ENCODE peak calls at places on chromosome 21, in eight cellular contexts. D is WTC11, L is ascending aorta, Q is tibial artery, G is astrocyte of the cerebellum, Z is heart right ventricle, H is HL-60, U is BE2C. K is an unnamed sample.

GRCh38 chr21:36769051-36769867 is 70.3 kb downstream of the SIM2 start:
- DNase-seq in D (no peak), L (no peak), Q (no peak), G (peak), Z (no peak), H (no peak), U (no peak), K (no peak)

GRCh38 chr21:36883532-36884486 is 82.7 kb downstream of the HLCS start:
- DNase-seq in D (no peak), L (no peak), Q (no peak), G (no peak), Z (no peak), H (no peak), U (no peak), K (no peak)

GRCh38 chr21:45923146-45923545 is 58.4 kb upstream of the COL6A1 start:
- DNase-seq in D (peak), L (peak), Q (peak), G (peak), Z (peak), H (peak), U (peak), K (no peak)

GRCh38 chr21:46159841-46160562 is 4.6 kb upstream of the FTCD start:
- DNase-seq in D (no peak), L (peak), Q (no peak), G (no peak), Z (no peak), H (no peak), U (peak), K (no peak)

GRCh38 chr21:40134731-40135492 is 267.7 kb downstream of the PCP4 start:
- DNase-seq in D (no peak), L (no peak), Q (no peak), G (no peak), Z (no peak), H (no peak), U (no peak), K (no peak)

GRCh38 chr21:25513810-25514209 is 93.5 kb downstream of the MRPL39 start:
- DNase-seq in D (no peak), L (no peak), Q (no peak), G (no peak), Z (no peak), H (no peak), U (no peak), K (no peak)

GRCh38 chr21:44531606-44532128 is 8.3 kb downstream of the KRTAP10-1 start:
- DNase-seq in D (peak), L (peak), Q (peak), G (no peak), Z (no peak), H (no peak), U (peak), K (no peak)

GRCh38 chr21:16945580-16945979 is 567.3 kb upstream of the CXADR start:
- DNase-seq in D (no peak), L (no peak), Q (no peak), G (no peak), Z (no peak), H (no peak), U (no peak), K (no peak)

GRCh38 chr21:38683222-38683621 is 122.5 kb upstream of the ETS2 start:
- DNase-seq in D (no peak), L (no peak), Q (no peak), G (no peak), Z (no peak), H (no peak), U (no peak), K (no peak)

GRCh38 chr21:35375115-35375514 is 326.0 kb upstream of the RUNX1 start:
- DNase-seq in D (no peak), L (no peak), Q (no peak), G (no peak), Z (no peak), H (no peak), U (no peak), K (no peak)

GRCh38 chr21:35606578-35606977 is 453.7 kb downstream of the SETD4 start:
- DNase-seq in D (no peak), L (no peak), Q (no peak), G (no peak), Z (no peak), H (no peak), U (no peak), K (no peak)

GRCh38 chr21:34120867-34121266 is 47.5 kb downstream of the MRPS6 start:
- DNase-seq in D (no peak), L (no peak), Q (no peak), G (no peak), Z (no peak), H (no peak), U (no peak), K (no peak)

GRCh38 chr21:43993420-43993934 is 18.6 kb upstream of the TRAPPC10 start:
- DNase-seq in D (no peak), L (no peak), Q (no peak), G (no peak), Z (no peak), H (no peak), U (no peak), K (no peak)

GRCh38 chr21:45590246-45590725 is 48.0 kb upstream of the SLC19A1 start:
- DNase-seq in D (peak), L (no peak), Q (peak), G (no peak), Z (peak), H (peak), U (peak), K (no peak)

GRCh38 chr21:36159356-36159921 is 2.8 kb downstream of the DOP1B start:
- DNase-seq in D (no peak), L (no peak), Q (no peak), G (no peak), Z (no peak), H (peak), U (no peak), K (no peak)

GRCh38 chr21:36282568-36283230 is 37.3 kb upstream of the MORC3 start:
- DNase-seq in D (no peak), L (no peak), Q (no peak), G (no peak), Z (no peak), H (no peak), U (no peak), K (no peak)

GRCh38 chr21:42467613-42467983 is 28.4 kb downstream of the RSPH1 start:
- DNase-seq in D (no peak), L (no peak), Q (no peak), G (no peak), Z (no peak), H (no peak), U (no peak), K (no peak)

GRCh38 chr21:42465008-42465878 is 30.8 kb downstream of the RSPH1 start:
- DNase-seq in D (no peak), L (no peak), Q (no peak), G (no peak), Z (no peak), H (peak), U (no peak), K (no peak)

GRCh38 chr21:42469272-42469671 is 26.8 kb downstream of the RSPH1 start:
- DNase-seq in D (no peak), L (no peak), Q (no peak), G (no peak), Z (no peak), H (no peak), U (no peak), K (no peak)

GRCh38 chr21:42468511-42469131 is 27.4 kb downstream of the RSPH1 start:
- DNase-seq in D (no peak), L (no peak), Q (no peak), G (no peak), Z (no peak), H (no peak), U (no peak), K (no peak)

GRCh38 chr21:42466700-42467612 is 29.1 kb downstream of the RSPH1 start:
- DNase-seq in D (no peak), L (no peak), Q (no peak), G (no peak), Z (no peak), H (peak), U (no peak), K (no peak)
- TF ChIP-seq CTCF in D (no peak), L (no peak), Q (peak), G (peak), Z (peak), H (peak), U (peak), K (no peak)

GRCh38 chr21:19507682-19508260 is 1104.2 kb upstream of the TMPRSS15 start:
- DNase-seq in D (no peak), L (no peak), Q (no peak), G (no peak), Z (no peak), H (no peak), U (no peak), K (no peak)
- TF ChIP-seq CTCF in D (peak), L (no peak), Q (no peak), G (no peak), Z (no peak), H (no peak), U (peak), K (peak)

GRCh38 chr21:15520811-15521643 is 208.8 kb upstream of the USP25 start:
- DNase-seq in D (no peak), L (no peak), Q (no peak), G (no peak), Z (no peak), H (peak), U (no peak), K (no peak)
- TF ChIP-seq CTCF in D (no peak), L (no peak), Q (no peak), G (peak), Z (peak), H (no peak), U (peak), K (no peak)

DNA sequence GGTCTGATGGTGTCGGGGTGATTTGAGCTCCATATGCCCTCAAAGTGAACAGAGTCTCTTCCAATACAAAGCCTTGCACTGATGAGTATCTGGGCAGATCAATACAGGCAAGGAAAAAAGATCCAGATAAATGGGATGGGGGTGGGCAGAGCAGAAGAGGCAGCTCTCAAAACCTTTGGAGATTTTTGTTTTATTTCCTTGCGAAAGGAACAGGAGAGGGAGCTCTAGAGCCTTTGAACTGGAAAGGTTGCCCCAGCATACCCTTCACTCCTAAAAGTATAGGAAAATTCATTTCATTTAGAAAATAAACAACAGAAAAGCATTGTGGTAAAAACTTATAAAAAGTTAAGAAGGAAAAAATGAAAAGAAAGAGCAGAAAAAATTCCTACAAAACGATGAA is 31.4 kb upstream of the OLIG2 start:
- DNase-seq in D (no peak), L (no peak), Q (no peak), G (peak), Z (no peak), H (peak), U (no peak), K (no peak)
- TF ChIP-seq CTCF in D (no peak), L (no peak), Q (no peak), G (peak), Z (peak), H (peak), U (peak), K (no peak)

DNA sequence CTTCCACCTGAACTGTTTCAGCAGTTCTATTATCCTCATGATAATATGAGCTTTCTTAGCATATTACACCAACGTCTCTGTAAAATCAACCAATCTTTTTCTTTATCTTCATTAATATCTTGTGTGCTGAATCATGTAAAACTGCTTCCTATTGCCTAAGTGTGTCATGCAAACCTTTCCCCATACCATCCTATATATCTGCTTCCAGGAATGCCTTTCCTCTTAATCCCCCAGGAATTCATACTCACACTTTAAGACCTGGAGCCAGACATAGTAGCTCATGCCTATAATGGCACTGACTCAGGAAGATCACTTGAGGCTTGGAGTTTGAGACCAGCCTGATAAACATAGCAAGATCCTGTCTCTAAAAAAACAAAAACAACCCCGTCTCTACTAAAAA is 183.9 kb downstream of the NRIP1 start:
- DNase-seq in D (no peak), L (no peak), Q (no peak), G (no peak), Z (no peak), H (no peak), U (no peak), K (no peak)
- TF ChIP-seq CTCF in D (no peak), L (no peak), Q (no peak), G (no peak), Z (no peak), H (no peak), U (no peak), K (no peak)

DNA sequence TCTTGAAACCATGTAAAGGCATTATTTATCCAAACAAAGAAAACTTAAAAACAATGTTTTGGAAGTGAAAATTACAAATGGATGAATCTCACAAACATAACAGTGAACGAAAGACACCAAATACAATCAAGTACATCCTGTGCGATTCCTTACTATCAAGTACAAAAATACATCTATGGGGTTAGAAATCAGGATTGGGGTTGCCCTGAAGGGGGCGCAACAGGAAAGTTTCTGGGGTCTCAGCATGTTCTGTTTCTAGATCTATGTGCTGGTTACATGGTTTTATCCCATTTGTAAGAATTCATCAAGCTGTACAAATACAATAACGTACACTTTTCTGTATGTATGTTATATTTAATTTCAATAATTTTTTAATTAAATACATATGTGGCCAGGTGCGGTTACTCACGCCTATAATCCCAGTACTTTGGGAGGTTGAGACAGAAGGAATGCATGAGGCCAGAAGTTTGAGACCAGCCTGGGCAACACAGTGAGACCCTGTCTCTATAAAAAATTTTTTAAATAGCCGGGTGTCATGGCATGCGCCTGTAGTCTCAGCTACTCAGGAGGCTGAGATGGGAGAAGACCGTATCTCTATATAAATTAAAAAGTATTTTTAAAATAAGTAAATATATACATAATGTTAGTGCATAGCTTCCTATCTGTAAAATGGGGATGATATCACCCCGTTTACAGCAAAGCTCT is 121.5 kb upstream of the SOD1 start:
- DNase-seq in D (peak), L (no peak), Q (no peak), G (no peak), Z (no peak), H (no peak), U (no peak), K (no peak)
- TF ChIP-seq CTCF in D (peak), L (no peak), Q (no peak), G (no peak), Z (no peak), H (no peak), U (peak), K (peak)

DNA sequence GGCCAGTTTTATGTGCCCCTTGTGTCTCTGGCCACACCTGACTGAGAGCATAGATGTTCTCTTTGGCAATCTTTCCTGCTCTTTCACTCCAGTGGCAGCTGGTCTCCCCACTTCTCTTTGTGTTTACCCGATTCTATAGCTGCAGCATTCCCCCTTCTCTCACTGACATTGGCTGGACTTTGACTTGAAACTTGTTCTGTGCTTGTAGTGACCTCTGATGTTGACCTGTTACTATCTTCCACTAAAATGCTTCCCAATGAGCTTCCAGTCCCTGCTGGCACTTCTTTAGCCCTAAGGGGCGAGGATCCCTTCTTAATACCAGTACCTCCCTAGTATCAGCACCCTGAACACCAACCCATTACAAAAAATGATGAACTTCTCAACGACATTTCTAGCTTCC is 653.3 kb downstream of the LTN1 start:
- DNase-seq in D (no peak), L (no peak), Q (no peak), G (no peak), Z (no peak), H (no peak), U (peak), K (no peak)
- TF ChIP-seq CTCF in D (no peak), L (no peak), Q (no peak), G (no peak), Z (no peak), H (no peak), U (no peak), K (no peak)

GRCh38 chr21:29298348-29299045 is at the start of gene BACH1:
- DNase-seq in D (peak), L (peak), Q (peak), G (peak), Z (peak), H (peak), U (peak), K (peak)
- TF ChIP-seq CTCF in D (no peak), L (peak), Q (peak), G (no peak), Z (peak), H (no peak), U (no peak), K (no peak)

K was measured in mesothelial cell of epicardium.